ENCODE peak calls at places on chromosomes 12 and 14, in four cellular contexts. B is HEK293T, N is HepG2, L is K562. E is an unnamed sample.

GRCh38 chr12:752673-753400 is 458 bp downstream of the WNK1 start:
- DNase-seq in B (peak; percentile 38), N (no peak), L (peak; percentile 65), E (peak; percentile 58)

GRCh38 chr12:10634427-10634826 is 21.0 kb upstream of the MAGOHB start:
- DNase-seq in B (no peak), N (peak; percentile 3), L (no peak), E (no peak)

GRCh38 chr14:90644882-90645281 is 171.3 kb downstream of the TTC7B start:
- DNase-seq in B (no peak), N (peak; percentile 39), L (no peak), E (no peak)

GRCh38 chr12:30965613-30965985 is 39.1 kb downstream of the TSPAN11 start:
- DNase-seq in B (no peak), N (peak; percentile 41), L (no peak), E (peak; percentile 60)

GRCh38 chr12:40469736-40470135 is 222.5 kb upstream of the CNTN1 start:
- DNase-seq in B (no peak), N (no peak), L (no peak), E (no peak)

GRCh38 chr12:119072463-119072862 is 91.1 kb downstream of the SRRM4 start:
- DNase-seq in B (no peak), N (no peak), L (no peak), E (no peak)

GRCh38 chr14:31944256-31945073 is 132.6 kb upstream of the ARHGAP5 start:
- DNase-seq in B (no peak), N (peak; percentile 96), L (no peak), E (no peak)

GRCh38 chr14:51566831-51567582 is 84.7 kb upstream of the FRMD6 start:
- DNase-seq in B (no peak), N (no peak), L (no peak), E (no peak)

GRCh38 chr14:65184032-65184764 is 81.9 kb upstream of the MAX start:
- DNase-seq in B (no peak), N (no peak), L (no peak), E (no peak)

GRCh38 chr12:12892670-12893290 is 1.4 kb downstream of the GPRC5A start:
- DNase-seq in B (no peak), N (no peak), L (no peak), E (peak; percentile 26)

GRCh38 chr12:39199371-39199770 is 243.5 kb downstream of the KIF21A start:
- DNase-seq in B (no peak), N (no peak), L (no peak), E (no peak)

GRCh38 chr12:130661501-130662255 is 54.4 kb downstream of the RIMBP2 start:
- DNase-seq in B (no peak), N (peak; percentile 7), L (no peak), E (no peak)

GRCh38 chr14:43898709-43899108 is 608.4 kb downstream of the FSCB start:
- DNase-seq in B (no peak), N (peak; percentile 16), L (no peak), E (no peak)

GRCh38 chr14:72777636-72778035 is 116.3 kb downstream of the DPF3 start:
- DNase-seq in B (no peak), N (no peak), L (no peak), E (no peak)

GRCh38 chr12:7433276-7433822 is 10.6 kb downstream of the CD163L1 start:
- DNase-seq in B (no peak), N (peak; percentile 21), L (no peak), E (no peak)

GRCh38 chr12:20625531-20625930 is 69.6 kb upstream of the SLCO1C1 start:
- DNase-seq in B (no peak), N (no peak), L (no peak), E (no peak)

GRCh38 chr12:89082354-89082753 is 269.9 kb downstream of the DUSP6 start:
- DNase-seq in B (no peak), N (no peak), L (no peak), E (no peak)

GRCh38 chr14:34794217-34794616 is 79.8 kb upstream of the CFL2 start:
- DNase-seq in B (no peak), N (no peak), L (no peak), E (no peak)

GRCh38 chr12:4267904-4268548 is 5.5 kb upstream of the CCND2 start:
- DNase-seq in B (no peak), N (no peak), L (no peak), E (no peak)

GRCh38 chr14:91654836-91655235 is 77.0 kb downstream of the CATSPERB start:
- DNase-seq in B (no peak), N (no peak), L (no peak), E (no peak)

GRCh38 chr14:73049428-73049827 is 8.9 kb upstream of the RBM25 start:
- DNase-seq in B (no peak), N (peak; percentile 52), L (no peak), E (no peak)

GRCh38 chr12:62846506-62846905 is 88.4 kb downstream of the PPM1H start:
- DNase-seq in B (no peak), N (no peak), L (no peak), E (no peak)

GRCh38 chr12:4701863-4702262 is 18.3 kb upstream of the GALNT8 start:
- DNase-seq in B (no peak), N (no peak), L (no peak), E (no peak)

GRCh38 chr12:93011100-93011499 is 82.0 kb upstream of the EEA1 start:
- DNase-seq in B (no peak), N (no peak), L (no peak), E (no peak)

GRCh38 chr14:60648934-60649814 is at the start of gene SIX1:
- DNase-seq in B (peak; percentile 84), N (peak; percentile 77), L (peak; percentile 73), E (peak; percentile 91)

GRCh38 chr12:57627504-57628279 is 5.3 kb downstream of the B4GALNT1 start:
- DNase-seq in B (no peak), N (no peak), L (no peak), E (peak; percentile 53)

GRCh38 chr12:24773996-24774395 is 174.9 kb downstream of the BCAT1 start:
- DNase-seq in B (no peak), N (no peak), L (no peak), E (no peak)

GRCh38 chr12:24776856-24777255 is 172.0 kb downstream of the BCAT1 start:
- DNase-seq in B (no peak), N (no peak), L (no peak), E (no peak)

GRCh38 chr12:24777359-24777758 is 171.5 kb downstream of the BCAT1 start:
- DNase-seq in B (no peak), N (no peak), L (no peak), E (no peak)

GRCh38 chr12:24780969-24781368 is 167.9 kb downstream of the BCAT1 start:
- DNase-seq in B (no peak), N (no peak), L (no peak), E (no peak)

GRCh38 chr12:24778486-24779304 is 170.2 kb downstream of the BCAT1 start:
- DNase-seq in B (peak; percentile 26), N (peak; percentile 58), L (peak; percentile 63), E (no peak)
- TF ChIP-seq ELF4 in B (no peak), N (no peak), L (no peak), E (no peak)

GRCh38 chr12:106280101-106280500 is 22.4 kb upstream of the TCP11L2 start:
- DNase-seq in B (no peak), N (no peak), L (no peak), E (no peak)
- TF ChIP-seq ELF4 in B (no peak), N (no peak), L (no peak), E (no peak)

DNA sequence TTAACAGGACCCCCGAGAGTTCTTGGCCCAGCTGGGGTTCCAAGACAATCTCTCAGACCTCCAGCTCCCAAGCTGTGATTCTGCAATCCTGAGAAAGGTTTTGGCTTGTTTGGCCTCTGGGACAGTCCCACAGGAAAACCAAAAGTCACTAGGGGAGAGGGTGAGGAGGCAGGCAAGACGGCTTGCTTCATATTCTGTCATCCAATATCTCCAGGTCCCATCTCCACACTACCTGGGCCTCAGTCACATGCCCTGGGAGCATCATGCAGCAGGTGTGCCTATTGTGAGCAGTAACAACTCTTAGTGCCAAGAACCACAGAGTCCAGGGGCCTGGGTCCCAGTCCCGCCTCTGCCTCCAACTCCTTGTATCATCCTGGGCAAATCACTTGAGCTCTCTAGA is 1.7 kb downstream of the KRT79 start:
- DNase-seq in B (no peak), N (no peak), L (no peak), E (no peak)
- TF ChIP-seq ELF4 in B (no peak), N (no peak), L (no peak), E (no peak)

DNA sequence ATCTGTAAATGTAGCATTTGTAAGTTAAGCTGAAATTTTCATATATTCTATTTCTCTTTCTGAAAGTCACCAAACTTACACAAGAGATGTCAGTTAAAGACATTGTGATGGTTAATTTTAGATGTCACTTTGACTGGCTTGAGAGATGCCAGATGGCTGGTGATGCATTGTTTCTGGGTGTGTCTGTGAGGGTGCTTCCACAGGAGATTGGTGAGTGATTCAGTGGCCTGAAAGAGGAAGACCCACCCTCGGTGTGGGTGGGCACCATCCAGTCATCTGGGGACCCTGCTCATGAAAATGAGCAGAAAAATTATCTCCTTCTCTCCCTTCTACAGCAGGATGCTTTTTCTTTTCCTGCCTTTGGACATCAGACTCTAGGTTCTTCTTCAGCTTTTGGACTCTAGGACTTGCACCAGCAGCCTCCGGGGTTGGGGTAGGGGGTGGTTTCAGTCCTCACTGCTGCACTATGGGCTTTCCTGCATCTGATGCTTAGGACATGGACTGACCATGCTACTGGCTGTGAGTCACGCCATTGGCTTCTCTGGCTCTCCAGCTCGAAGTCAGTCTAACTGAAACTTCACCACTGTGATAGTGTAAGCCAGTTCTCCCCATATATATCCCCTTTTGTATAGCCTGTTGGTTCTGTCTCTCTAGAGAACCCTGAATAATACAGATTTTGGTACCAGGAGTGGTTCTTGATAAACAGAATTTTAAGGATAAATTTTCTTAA is 20.9 kb downstream of the PDE6H start:
- DNase-seq in B (no peak), N (no peak), L (no peak), E (no peak)
- TF ChIP-seq ELF4 in B (no peak), N (no peak), L (no peak), E (no peak)